ENCODE peak calls at places on chromosomes 16 and 17, in seven cellular contexts. C is HS-5; G is naive thymus-derived CD8-positive, alpha-beta T cell; I is T47D; M is HL-60; Y is activated naive CD4-positive, alpha-beta T cell; D is foreskin fibroblast. A is an unnamed sample.

GRCh38 chr17:83125515-83126274 is 46.3 kb downstream of the METRNL start:
- DNase-seq in D (no peak), C (no peak), M (peak), I (no peak), Y (no peak), G (peak), A (no peak)

GRCh38 chr17:66444001-66444400 is 141.6 kb downstream of the PRKCA start:
- DNase-seq in I (no peak), G (no peak), D (no peak), M (no peak), Y (no peak), C (no peak), A (no peak)

GRCh38 chr17:82064433-82065192 is 991 bp downstream of the DUS1L start:
- DNase-seq in M (no peak), D (no peak), C (no peak), G (no peak), Y (no peak), I (no peak), A (no peak)

GRCh38 chr17:1095093-1095852 is 84.5 kb downstream of the ABR start:
- DNase-seq in Y (no peak), I (no peak), C (no peak), M (peak), D (no peak), G (no peak), A (no peak)

GRCh38 chr16:85915125-85915845 is 16.3 kb downstream of the IRF8 start:
- DNase-seq in C (no peak), Y (no peak), D (no peak), G (no peak), I (no peak), M (peak), A (no peak)

GRCh38 chr17:10628756-10629155 is 28.4 kb downstream of the MYH3 start:
- DNase-seq in Y (no peak), M (no peak), C (no peak), I (no peak), G (no peak), D (no peak), A (no peak)

GRCh38 chr17:21573961-21574610 is 118.2 kb upstream of the KCNJ18 start:
- DNase-seq in C (peak), G (peak), Y (no peak), M (no peak), D (peak), I (no peak), A (peak)

GRCh38 chr16:5852151-5852550 is 754.6 kb upstream of the EEF2KMT start:
- DNase-seq in G (no peak), M (no peak), I (no peak), D (no peak), Y (no peak), C (no peak), A (no peak)

GRCh38 chr16:88300463-88300835 is 82.3 kb upstream of the ZNF469 start:
- DNase-seq in D (no peak), M (no peak), C (no peak), I (no peak), G (no peak), Y (no peak), A (no peak)

GRCh38 chr17:29712677-29713076 is 90.0 kb upstream of the CORO6 start:
- DNase-seq in C (no peak), M (no peak), D (no peak), G (no peak), Y (no peak), I (no peak), A (no peak)

GRCh38 chr17:29115906-29116651 is 64.1 kb downstream of the MYO18A start:
- DNase-seq in Y (no peak), C (no peak), I (peak), M (peak), D (peak), G (peak), A (peak)

GRCh38 chr17:77563439-77564102 is 394.9 kb upstream of the TNRC6C start:
- DNase-seq in I (no peak), M (no peak), Y (no peak), D (no peak), C (no peak), G (no peak), A (no peak)

GRCh38 chr17:57121308-57122042 is 36.4 kb downstream of the AKAP1 start:
- DNase-seq in Y (no peak), D (peak), M (peak), I (peak), C (no peak), G (no peak), A (peak)

GRCh38 chr17:43615330-43615729 is 46.4 kb downstream of the MEOX1 start:
- DNase-seq in G (no peak), M (no peak), Y (no peak), I (no peak), C (no peak), D (no peak), A (no peak)

GRCh38 chr17:1071103-1071825 is 74.3 kb downstream of the TIMM22 start:
- DNase-seq in M (no peak), G (no peak), C (no peak), I (no peak), D (no peak), Y (no peak), A (no peak)

GRCh38 chr17:83069931-83070374 is 9.5 kb upstream of the METRNL start:
- DNase-seq in I (no peak), D (no peak), C (no peak), G (no peak), Y (no peak), M (no peak), A (no peak)

GRCh38 chr16:35352431-35352830 is 1893.0 kb downstream of the TP53TG3F start:
- DNase-seq in I (no peak), M (no peak), D (no peak), Y (no peak), C (no peak), G (no peak), A (no peak)

GRCh38 chr16:78684040-78684611 is 584.7 kb downstream of the WWOX start:
- DNase-seq in D (no peak), C (no peak), M (no peak), Y (no peak), G (no peak), I (no peak), A (peak)

GRCh38 chr17:62135742-62136141 is 70.7 kb upstream of the MED13 start:
- DNase-seq in D (no peak), G (no peak), Y (no peak), M (no peak), C (no peak), I (no peak), A (no peak)

GRCh38 chr16:25228372-25228771 is 11.6 kb downstream of the AQP8 start:
- DNase-seq in D (no peak), G (no peak), M (no peak), Y (no peak), C (no peak), I (no peak), A (no peak)

GRCh38 chr16:3646348-3646920 is 8.1 kb upstream of the DNASE1 start:
- DNase-seq in I (peak), D (no peak), Y (no peak), C (no peak), G (no peak), M (no peak), A (no peak)

GRCh38 chr16:30761427-30761927 is 385 bp downstream of the CFAP119 start:
- DNase-seq in D (no peak), M (no peak), I (peak), Y (no peak), G (peak), C (no peak), A (peak)

GRCh38 chr16:71467810-71468209 is 5.8 kb upstream of the ZNF23 start:
- DNase-seq in Y (peak), D (peak), C (no peak), M (no peak), I (peak), G (peak), A (peak)

GRCh38 chr16:57846078-57846697 is 43.9 kb upstream of the KIFC3 start:
- DNase-seq in Y (no peak), I (peak), G (no peak), D (no peak), M (no peak), C (no peak), A (peak)

GRCh38 chr16:74053310-74053709 is 243.3 kb upstream of the PSMD7 start:
- DNase-seq in D (no peak), I (no peak), G (no peak), M (no peak), Y (no peak), C (no peak), A (no peak)

GRCh38 chr16:82016268-82016667 is 5.0 kb upstream of the SDR42E1 start:
- DNase-seq in D (no peak), G (no peak), Y (no peak), I (peak), M (no peak), C (no peak), A (peak)

GRCh38 chr17:5665164-5665563 is 80.9 kb upstream of the NLRP1 start:
- DNase-seq in M (no peak), C (no peak), I (no peak), G (no peak), Y (no peak), D (no peak), A (no peak)

GRCh38 chr16:83200005-83200779 is 573.4 kb downstream of the CDH13 start:
- DNase-seq in M (no peak), Y (no peak), G (no peak), I (peak), C (peak), D (no peak), A (no peak)

GRCh38 chr16:21277927-21278706 is at the start of gene CRYM:
- DNase-seq in G (no peak), C (no peak), M (peak), D (no peak), I (peak), Y (no peak), A (peak)

GRCh38 chr17:31068291-31068690 is 26.5 kb upstream of the NF1 start:
- DNase-seq in G (no peak), I (peak), M (peak), Y (no peak), D (peak), C (no peak), A (no peak)

GRCh38 chr17:27236710-27237315 is 57.1 kb upstream of the WSB1 start:
- DNase-seq in M (peak), D (peak), Y (peak), I (peak), G (peak), C (no peak), A (peak)

GRCh38 chr16:51391798-51392511 is 240.9 kb upstream of the SALL1 start:
- DNase-seq in Y (no peak), D (peak), C (no peak), G (no peak), M (no peak), I (no peak), A (no peak)

GRCh38 chr16:89013692-89014455 is 36.9 kb upstream of the CBFA2T3 start:
- DNase-seq in D (no peak), M (no peak), C (no peak), Y (no peak), G (no peak), I (no peak), A (no peak)

GRCh38 chr16:64455275-64455674 is 666.6 kb downstream of the CDH11 start:
- DNase-seq in D (no peak), I (no peak), G (no peak), C (no peak), Y (no peak), M (no peak), A (peak)

GRCh38 chr17:35529868-35530267 is 7.6 kb downstream of the SLFN12L start:
- DNase-seq in I (no peak), D (no peak), Y (no peak), G (no peak), C (no peak), M (no peak), A (no peak)